ENCODE peak calls at places on chromosomes 16 and 17, in nine cellular contexts. D is tibial nerve, F is ovary, N is transverse colon, H is A549, U is GM12878, G is stomach, B is SK-N-SH, Y is sigmoid colon. P is an unnamed sample.

GRCh38 chr17:46769531-46770438 is 48.7 kb downstream of the WNT3 start:
- DNase-seq in B (peak), Y (no peak), H (no peak), D (no peak), F (no peak), N (no peak), G (peak), U (no peak), P (no peak)

GRCh38 chr16:4675864-4676786 is 17.2 kb upstream of the NUDT16L1 start:
- DNase-seq in Y (no peak), F (no peak), U (no peak), B (no peak), H (no peak), N (peak), D (no peak), G (no peak), P (no peak)

GRCh38 chr16:11049396-11050059 is 105.2 kb downstream of the CLEC16A start:
- DNase-seq in F (no peak), N (no peak), G (no peak), D (no peak), B (no peak), U (no peak), H (peak), Y (peak), P (no peak)

GRCh38 chr17:62096401-62096670 is 31.3 kb upstream of the MED13 start:
- DNase-seq in H (no peak), U (no peak), G (no peak), B (no peak), F (no peak), Y (no peak), D (no peak), N (no peak), P (no peak)

GRCh38 chr17:76714822-76715461 is 4.2 kb upstream of the MXRA7 start:
- DNase-seq in H (no peak), N (peak), Y (peak), F (peak), D (peak), B (peak), U (no peak), G (peak), P (no peak)

GRCh38 chr17:40411821-40412220 is 5.9 kb downstream of the TOP2A start:
- DNase-seq in G (no peak), N (no peak), F (no peak), H (no peak), D (no peak), Y (no peak), B (no peak), U (no peak), P (no peak)

GRCh38 chr17:19705771-19706770 is 10.3 kb downstream of the SLC47A2 start:
- DNase-seq in F (no peak), U (no peak), H (no peak), B (no peak), D (no peak), G (no peak), Y (no peak), N (no peak), P (peak)

GRCh38 chr16:22027633-22028032 is 19.7 kb downstream of the MOSMO start:
- DNase-seq in N (no peak), F (no peak), Y (no peak), G (no peak), B (no peak), D (no peak), U (no peak), H (no peak), P (no peak)

GRCh38 chr16:21150375-21151001 is at the start of gene DNAH3:
- DNase-seq in B (peak), D (no peak), U (no peak), F (no peak), G (no peak), H (no peak), N (peak), Y (no peak), P (no peak)

GRCh38 chr17:37317867-37318266 is 57.9 kb upstream of the C17orf78 start:
- DNase-seq in H (no peak), F (no peak), N (no peak), B (no peak), D (no peak), G (no peak), U (no peak), Y (no peak), P (no peak)

GRCh38 chr17:82791532-82791931 is 39.7 kb downstream of the TBCD start:
- DNase-seq in G (no peak), D (no peak), U (no peak), H (no peak), N (no peak), Y (no peak), B (no peak), F (no peak), P (no peak)

GRCh38 chr16:10688291-10688690 is 6.4 kb downstream of the TEKT5 start:
- DNase-seq in G (peak), Y (no peak), F (no peak), B (no peak), U (no peak), H (no peak), D (no peak), N (peak), P (peak)

GRCh38 chr16:19001788-19002187 is 18.1 kb downstream of the TMC7 start:
- DNase-seq in D (no peak), H (no peak), U (no peak), F (no peak), N (no peak), Y (no peak), B (no peak), G (no peak), P (no peak)

GRCh38 chr17:74125160-74125559 is 78.3 kb upstream of the RPL38 start:
- DNase-seq in H (no peak), Y (no peak), N (no peak), F (no peak), G (no peak), D (no peak), U (no peak), B (peak), P (no peak)

GRCh38 chr17:14205992-14206461 is 30.6 kb downstream of the CDRT15 start:
- DNase-seq in D (no peak), F (no peak), N (peak), U (no peak), Y (no peak), B (no peak), G (peak), H (no peak), P (no peak)

GRCh38 chr16:58264961-58265479 is 29.8 kb downstream of the PRSS54 start:
- DNase-seq in Y (no peak), B (peak), G (no peak), F (no peak), H (peak), U (no peak), N (peak), D (no peak), P (no peak)

GRCh38 chr16:2712063-2712441 is 8.0 kb downstream of the PRSS27 start:
- DNase-seq in H (no peak), G (no peak), F (no peak), N (no peak), U (no peak), B (no peak), D (no peak), Y (peak), P (no peak)

GRCh38 chr16:2710021-2710710 is 9.9 kb downstream of the PRSS27 start:
- DNase-seq in F (no peak), N (no peak), G (no peak), U (no peak), Y (no peak), H (no peak), B (no peak), D (no peak), P (no peak)

GRCh38 chr16:2709588-2709984 is 10.4 kb downstream of the PRSS27 start:
- DNase-seq in H (no peak), Y (no peak), U (no peak), G (no peak), N (no peak), B (no peak), F (no peak), D (no peak), P (no peak)

GRCh38 chr16:2711370-2712062 is 8.5 kb downstream of the PRSS27 start:
- DNase-seq in U (no peak), B (no peak), H (no peak), D (no peak), F (no peak), N (no peak), G (no peak), Y (peak), P (no peak)

GRCh38 chr16:2710711-2711231 is 9.3 kb downstream of the PRSS27 start:
- DNase-seq in F (no peak), G (no peak), U (no peak), B (no peak), D (no peak), Y (no peak), N (no peak), H (no peak), P (no peak)
- TF ChIP-seq EP300 in F (no peak), G (no peak), U (no peak), B (no peak), D (no peak), Y (no peak), N (no peak), H (no peak), P (no peak)

GRCh38 chr16:66936889-66937554 is 1.7 kb downstream of the CES2 start:
- DNase-seq in Y (no peak), H (no peak), F (no peak), N (no peak), D (no peak), B (no peak), U (no peak), G (no peak), P (no peak)

GRCh38 chr16:66937725-66938337 is 2.5 kb downstream of the CES2 start:
- DNase-seq in D (no peak), B (no peak), N (no peak), H (no peak), U (no peak), G (no peak), F (no peak), Y (no peak), P (no peak)

GRCh38 chr16:66934138-66934838 is at the start of gene CIAO2B:
- DNase-seq in N (peak), U (peak), G (peak), H (peak), B (peak), F (peak), D (peak), Y (peak), P (peak)

GRCh38 chr16:66935319-66936011 is at the start of gene CES2:
- DNase-seq in N (peak), G (peak), U (no peak), H (no peak), B (peak), D (no peak), F (no peak), Y (no peak), P (no peak)

GRCh38 chr16:66936462-66936861 is 1.1 kb downstream of the CES2 start:
- DNase-seq in U (no peak), H (no peak), Y (no peak), B (no peak), G (peak), N (peak), D (no peak), F (no peak), P (no peak)
- H3K4me3 ChIP-seq in U (peak), H (no peak), Y (no peak), B (no peak), G (no peak), N (peak), D (no peak), F (no peak), P (no peak)

GRCh38 chr16:71931599-71931998 is 36.3 kb downstream of the IST1 start:
- DNase-seq in F (no peak), D (no peak), U (no peak), H (no peak), N (no peak), B (no peak), G (no peak), Y (no peak), P (no peak)
- TF ChIP-seq EP300 in F (no peak), D (no peak), U (no peak), H (no peak), N (no peak), B (no peak), G (no peak), Y (no peak), P (no peak)

GRCh38 chr17:50477976-50478375 is 684 bp upstream of the RSAD1 start:
- DNase-seq in Y (no peak), F (no peak), H (no peak), N (no peak), B (no peak), U (no peak), G (no peak), D (no peak), P (no peak)

GRCh38 chr17:50478391-50479361 is at the start of gene RSAD1:
- DNase-seq in N (peak), B (peak), G (peak), H (peak), Y (peak), D (peak), F (peak), U (peak), P (peak)

GRCh38 chr17:50474523-50474922 is 4.1 kb upstream of the RSAD1 start:
- DNase-seq in G (no peak), U (no peak), H (no peak), D (no peak), F (no peak), B (no peak), N (no peak), Y (no peak), P (no peak)

GRCh38 chr17:50475362-50475761 is 3.3 kb upstream of the RSAD1 start:
- DNase-seq in U (no peak), B (no peak), D (no peak), G (no peak), F (no peak), N (no peak), H (no peak), Y (no peak), P (no peak)

GRCh38 chr17:50476545-50477315 is 1.9 kb upstream of the RSAD1 start:
- DNase-seq in D (no peak), F (no peak), B (no peak), G (no peak), N (peak), H (no peak), Y (no peak), U (no peak), P (no peak)
- H3K4me3 ChIP-seq in D (peak), F (no peak), B (no peak), G (no peak), N (peak), H (no peak), Y (no peak), U (no peak), P (no peak)

GRCh38 chr17:9432121-9432866 is 143.3 kb downstream of the STX8 start:
- DNase-seq in D (no peak), B (no peak), Y (no peak), U (peak), H (no peak), N (no peak), F (no peak), G (no peak), P (no peak)
- TF ChIP-seq EP300 in D (no peak), B (no peak), Y (no peak), U (no peak), H (no peak), N (peak), F (no peak), G (no peak), P (no peak)

GRCh38 chr16:63613701-63614100 is 1508.2 kb downstream of the CDH11 start:
- DNase-seq in H (peak), B (no peak), N (no peak), G (no peak), F (no peak), U (no peak), D (no peak), Y (no peak), P (no peak)
- H3K4me3 ChIP-seq in H (no peak), B (no peak), N (no peak), G (no peak), F (no peak), U (no peak), D (no peak), Y (no peak), P (no peak)

DNA sequence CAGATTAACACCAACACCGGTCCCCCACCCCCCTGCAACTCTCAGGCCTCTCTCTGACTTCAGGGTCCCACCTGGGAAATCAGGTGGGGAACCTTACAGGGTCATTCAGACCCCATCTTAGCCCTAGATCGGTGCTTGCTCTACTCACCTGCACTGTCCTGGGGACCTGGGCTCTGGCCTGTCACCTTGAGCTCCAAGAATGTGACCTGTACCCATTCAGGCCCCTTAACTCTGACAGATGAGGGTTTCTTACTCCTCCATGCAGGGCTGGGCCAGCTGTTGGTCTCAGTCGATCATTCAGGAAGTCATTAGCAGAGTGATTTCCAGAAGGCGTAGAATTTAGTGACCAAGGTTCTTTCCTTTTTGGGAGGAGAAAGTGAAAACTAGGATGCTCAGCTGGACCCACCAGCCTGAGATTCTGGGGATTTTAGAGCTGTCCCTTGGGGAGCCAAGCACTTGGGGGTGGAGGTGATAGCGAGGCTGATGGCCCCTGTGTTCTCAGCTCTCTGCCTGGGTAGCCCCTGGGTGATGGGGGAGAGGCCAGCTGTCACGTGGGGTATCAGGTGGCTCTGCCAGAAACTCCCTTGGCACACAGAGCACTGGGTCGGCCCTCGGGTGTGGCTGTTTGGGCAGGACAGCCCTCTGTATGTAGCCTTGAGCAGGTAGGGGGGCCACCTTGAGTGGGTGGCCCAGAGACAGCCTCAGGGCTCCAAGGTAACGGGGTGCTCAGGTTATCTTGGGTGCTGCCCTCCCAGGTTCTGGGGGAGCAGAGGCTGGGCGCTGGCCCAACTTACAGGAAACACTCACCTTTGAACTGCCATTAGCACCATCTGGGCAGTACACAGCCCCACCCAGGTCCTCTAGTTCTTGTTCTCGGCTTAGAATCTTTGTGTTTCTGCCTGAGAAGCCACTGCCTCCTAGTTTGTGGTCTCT is 734 bp downstream of the MVP start:
- DNase-seq in H (peak), D (no peak), G (peak), F (peak), U (peak), N (peak), B (no peak), Y (no peak), P (no peak)
- TF ChIP-seq EP300 in H (no peak), D (no peak), G (no peak), F (no peak), U (no peak), N (peak), B (no peak), Y (no peak), P (no peak)

GRCh38 chr17:44362056-44362355 is 1.6 kb downstream of the FAM171A2 start:
- DNase-seq in U (no peak), D (no peak), F (no peak), G (no peak), N (no peak), H (no peak), B (peak), Y (no peak), P (no peak)
- H3K4me3 ChIP-seq in U (no peak), D (no peak), F (no peak), G (no peak), N (no peak), H (no peak), B (peak), Y (no peak), P (no peak)

P was measured in esophagus muscularis mucosa.